ENCODE peak calls at places on chromosomes 12 and 14, in five cellular contexts. T is GM19239, X is trophoblast cell, G is NCI-H460, O is NCI-H2081. A is an unnamed sample.

GRCh38 chr12:3035815-3036702 is 41.1 kb upstream of the TSPAN9 start:
- DNase-seq in G (no peak), X (no peak), O (no peak), T (no peak), A (peak; percentile 30)

GRCh38 chr12:103705927-103706326 is 118.9 kb downstream of the STAB2 start:
- DNase-seq in G (no peak), X (no peak), O (no peak), T (no peak), A (no peak)

GRCh38 chr14:72576258-72576657 is 317.6 kb downstream of the DPF3 start:
- DNase-seq in G (no peak), T (no peak), X (no peak), O (no peak), A (no peak)

GRCh38 chr14:103056322-103057027 is 874 bp downstream of the CDC42BPB start:
- DNase-seq in G (peak; percentile 40), X (no peak), O (peak; percentile 85), T (no peak), A (peak; percentile 88)

GRCh38 chr14:43651896-43652295 is 855.2 kb downstream of the FSCB start:
- DNase-seq in G (no peak), X (no peak), T (no peak), O (no peak), A (no peak)

GRCh38 chr12:105744659-105745058 is 394.1 kb downstream of the NUAK1 start:
- DNase-seq in O (no peak), X (no peak), T (no peak), G (no peak), A (no peak)

GRCh38 chr14:24861083-24861630 is 188.8 kb downstream of the STXBP6 start:
- DNase-seq in G (peak; percentile 7), X (no peak), T (no peak), O (no peak), A (no peak)

GRCh38 chr14:20719777-20720176 is 25.9 kb upstream of the EDDM3A start:
- DNase-seq in G (no peak), O (no peak), T (no peak), X (no peak), A (no peak)

GRCh38 chr12:54653025-54653424 is 4.9 kb upstream of the DCD start:
- DNase-seq in T (no peak), O (no peak), X (no peak), G (no peak), A (no peak)

GRCh38 chr12:78315018-78315417 is 484.3 kb downstream of the NAV3 start:
- DNase-seq in T (no peak), X (no peak), O (no peak), G (no peak), A (no peak)

GRCh38 chr12:34393086-34393820 is 371.0 kb downstream of the ALG10 start:
- DNase-seq in T (no peak), X (no peak), G (no peak), O (no peak), A (no peak)

GRCh38 chr14:92564361-92565039 is 50.9 kb downstream of the RIN3 start:
- DNase-seq in X (no peak), G (no peak), O (no peak), T (no peak), A (no peak)

GRCh38 chr12:69583203-69583602 is 2.1 kb upstream of the CCT2 start:
- DNase-seq in G (no peak), O (no peak), T (no peak), X (no peak), A (no peak)

GRCh38 chr12:14473707-14474287 is 93.9 kb downstream of the PLBD1 start:
- DNase-seq in T (no peak), X (no peak), O (peak; percentile 9), G (peak; percentile 9), A (no peak)

GRCh38 chr12:25184132-25184531 is 10.8 kb downstream of the DNAI7 start:
- DNase-seq in G (no peak), X (no peak), T (no peak), O (no peak), A (no peak)

A was measured in endothelial cell of umbilical vein.